ENCODE peak calls at places on chromosomes 12 and 14, in six cellular contexts. M is brain microvascular endothelial cell, C is HCT116, A is upper lobe of right lung, V is ascending aorta, B is heart left ventricle. O is an unnamed sample.

GRCh38 chr12:4962539-4963486 is 53.1 kb downstream of the KCNA1 start:
- DNase-seq in M (peak; percentile 4), C (no peak), A (no peak), V (no peak), B (no peak), O (no peak)

GRCh38 chr12:105748806-105749600 is 389.8 kb downstream of the NUAK1 start:
- DNase-seq in M (peak; percentile 76), C (no peak), A (no peak), V (peak; percentile 89), B (peak; percentile 63), O (peak; percentile 49)

GRCh38 chr12:6606331-6607131 is 648 bp downstream of the CHD4 start:
- DNase-seq in M (no peak), C (no peak), A (peak; percentile 88), V (peak; percentile 86), B (peak; percentile 89), O (no peak)

GRCh38 chr14:91389173-91389572 is 28.4 kb downstream of the CCDC88C start:
- DNase-seq in M (no peak), C (no peak), A (no peak), V (no peak), B (no peak), O (no peak)

GRCh38 chr14:103931422-103931821 is 3.2 kb downstream of the TDRD9 start:
- DNase-seq in M (no peak), C (no peak), A (no peak), V (no peak), B (no peak), O (no peak)

GRCh38 chr12:46153267-46153872 is 115.5 kb downstream of the SLC38A1 start:
- DNase-seq in M (no peak), C (peak; percentile 18), A (no peak), V (no peak), B (no peak), O (no peak)

GRCh38 chr12:49921936-49922335 is 18.2 kb upstream of the FAIM2 start:
- DNase-seq in M (no peak), C (no peak), A (peak; percentile 54), V (peak; percentile 35), B (no peak), O (no peak)

GRCh38 chr14:100790785-100791667 is 34.9 kb upstream of the MEG3 start:
- DNase-seq in M (no peak), C (no peak), A (no peak), V (no peak), B (peak; percentile 11), O (no peak)

GRCh38 chr12:11482955-11483354 is 87.6 kb upstream of the PRB2 start:
- DNase-seq in M (peak; percentile 69), C (no peak), A (no peak), V (no peak), B (no peak), O (no peak)

GRCh38 chr12:120402217-120402616 is 33.3 kb upstream of the MSI1 start:
- DNase-seq in M (no peak), C (no peak), A (no peak), V (no peak), B (no peak), O (no peak)

GRCh38 chr12:119544780-119545625 is 48.6 kb upstream of the TMEM233 start:
- DNase-seq in M (peak; percentile 68), C (peak; percentile 61), A (no peak), V (peak; percentile 65), B (peak; percentile 55), O (peak; percentile 49)

GRCh38 chr12:82047480-82047879 is 288.3 kb upstream of the PPFIA2 start:
- DNase-seq in M (no peak), C (no peak), A (no peak), V (no peak), B (no peak), O (no peak)

GRCh38 chr14:104938960-104939359 is 14.3 kb downstream of the PLD4 start:
- DNase-seq in M (no peak), C (no peak), A (no peak), V (no peak), B (no peak), O (no peak)

GRCh38 chr14:22641851-22642250 is 2.3 kb downstream of the OR6J1 start:
- DNase-seq in M (no peak), C (no peak), A (no peak), V (no peak), B (no peak), O (no peak)

GRCh38 chr12:45425426-45425825 is 209.5 kb downstream of the ANO6 start:
- DNase-seq in M (peak; percentile 11), C (no peak), A (no peak), V (no peak), B (no peak), O (peak; percentile 27)

GRCh38 chr12:5201554-5202243 is 158.0 kb downstream of the KCNA5 start:
- DNase-seq in M (no peak), C (no peak), A (no peak), V (no peak), B (peak; percentile 54), O (no peak)

GRCh38 chr12:26642361-26642760 is 190.6 kb downstream of the ITPR2 start:
- DNase-seq in M (no peak), C (no peak), A (no peak), V (no peak), B (no peak), O (no peak)
- H3K27ac ChIP-seq in M (no peak overlapping the region), C (no peak overlapping the region), A (no peak overlapping the region), V (no peak overlapping the region), B (no peak overlapping the region), O (no peak overlapping the region)

DNA sequence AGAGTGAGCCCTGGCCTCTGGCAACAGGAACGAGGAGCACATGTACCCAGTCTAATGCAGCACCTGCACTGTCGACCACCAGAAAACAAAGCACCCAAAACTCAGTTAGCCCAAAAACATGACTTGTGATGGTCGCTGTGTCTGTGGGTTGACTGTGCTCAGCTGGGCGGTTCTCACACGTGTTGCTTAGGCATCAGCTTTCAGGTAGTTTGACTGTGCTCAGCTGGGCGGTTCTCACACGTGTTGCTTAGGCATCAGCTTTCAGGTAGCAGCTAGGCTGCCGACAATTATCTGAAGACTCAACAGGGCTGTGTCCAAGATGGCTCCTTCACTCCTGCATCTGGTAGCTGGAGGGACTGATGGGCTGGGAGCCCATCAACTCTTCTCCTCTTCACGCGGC is 1.2 kb upstream of the LRCOL1 start:
- DNase-seq in M (no peak), C (no peak), A (no peak), V (no peak), B (no peak), O (no peak)
- H3K27me3 ChIP-seq in M (peaks cover 28% of the 10 kb centered on the region), C (no peaks in the 10 kb centered on the region), A (peaks cover 34% of the 10 kb centered on the region), V (peaks cover 13% of the 10 kb centered on the region), B (peaks cover 49% of the 10 kb centered on the region), O (peaks cover 42% of the 10 kb centered on the region)

GRCh38 chr12:16163891-16164290 is 113.6 kb downstream of the SLC15A5 start:
- DNase-seq in M (no peak), C (no peak), A (no peak), V (no peak), B (no peak), O (no peak)
- H3K4me3 ChIP-seq in M (no peak overlapping the region), C (no peak overlapping the region), A (no peak overlapping the region), V (no peak overlapping the region), B (no peak overlapping the region), O (no peak overlapping the region)

GRCh38 chr14:96145116-96145864 is 59.3 kb upstream of the BDKRB2 start:
- DNase-seq in M (peak; percentile 58), C (no peak), A (no peak), V (no peak), B (no peak), O (peak; percentile 69)
- H3K27ac ChIP-seq in M (peak overlapping the region; percentile 92), C (no peak overlapping the region), A (peak overlapping the region; percentile 30), V (peak overlapping the region; percentile 3), B (no peak overlapping the region), O (peak overlapping the region; percentile 91)

GRCh38 chr12:57631566-57632368 is 1.2 kb downstream of the B4GALNT1 start:
- DNase-seq in M (no peak), C (no peak), A (no peak), V (no peak), B (no peak), O (no peak)
- H3K27me3 ChIP-seq in M (peaks cover 15% of the 10 kb centered on the region), C (no peaks in the 10 kb centered on the region), A (peaks cover 74% of the 10 kb centered on the region), V (no peaks in the 10 kb centered on the region), B (peaks cover 85% of the 10 kb centered on the region), O (peaks cover 43% of the 10 kb centered on the region)

GRCh38 chr14:92645841-92646478 is 102.5 kb downstream of the LGMN start:
- DNase-seq in M (no peak), C (no peak), A (no peak), V (no peak), B (no peak), O (peak; percentile 59)
- H3K4me3 ChIP-seq in M (no peak overlapping the region), C (no peak overlapping the region), A (no peak overlapping the region), V (no peak overlapping the region), B (no peak overlapping the region), O (no peak overlapping the region)

DNA sequence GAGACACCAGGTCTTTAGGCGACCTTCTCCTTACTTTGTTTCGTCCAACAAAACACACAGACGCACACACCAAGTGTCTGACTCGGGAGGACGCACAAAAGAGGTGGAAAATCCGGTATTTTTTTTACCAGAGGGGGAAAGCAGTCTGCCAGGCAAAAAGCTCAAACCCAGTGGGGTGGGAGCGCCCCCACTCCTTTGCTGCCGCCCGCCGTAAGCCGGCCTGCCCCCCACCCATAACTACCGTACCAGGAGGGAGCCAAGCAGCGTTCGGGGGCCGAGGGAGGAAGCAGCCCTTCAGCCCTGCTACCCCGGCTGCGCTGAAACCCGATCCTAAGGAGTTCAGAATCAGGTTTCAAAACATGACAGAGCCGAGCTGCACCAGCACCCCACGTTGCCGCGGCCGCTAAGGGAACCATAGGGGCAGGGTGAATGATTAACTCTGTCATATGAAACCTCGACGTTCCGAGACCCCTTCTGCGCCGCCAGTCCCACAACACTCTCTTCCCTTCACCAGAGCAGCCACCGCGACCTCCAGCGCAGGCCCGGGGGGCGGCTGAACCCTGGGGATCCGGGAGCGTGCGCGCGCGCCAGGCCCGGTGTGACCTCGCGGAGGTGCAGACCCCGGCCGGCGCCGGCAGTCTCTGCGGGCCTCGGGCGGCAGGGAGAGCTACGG is 1.9 kb downstream of the SIX4 start:
- DNase-seq in M (peak; percentile 48), C (no peak), A (peak; percentile 65), V (no peak), B (no peak), O (no peak)
- H3K27ac ChIP-seq in M (peak overlapping the region; percentile 20), C (peak overlapping the region; percentile 88), A (no peak overlapping the region), V (peak overlapping the region; percentile 77), B (no peak overlapping the region), O (peak overlapping the region; percentile 84)

GRCh38 chr14:60637138-60637489 is 12.2 kb downstream of the SIX1 start:
- DNase-seq in M (no peak), C (no peak), A (no peak), V (no peak), B (no peak), O (no peak)

GRCh38 chr14:60641722-60642269 is 7.5 kb downstream of the SIX1 start:
- DNase-seq in M (no peak), C (no peak), A (no peak), V (no peak), B (no peak), O (no peak)

GRCh38 chr14:60640859-60641721 is 8.2 kb downstream of the SIX1 start:
- DNase-seq in M (no peak), C (no peak), A (no peak), V (no peak), B (no peak), O (no peak)

GRCh38 chr14:60637490-60638452 is 11.5 kb downstream of the SIX1 start:
- DNase-seq in M (peak; percentile 52), C (no peak), A (no peak), V (no peak), B (no peak), O (no peak)

GRCh38 chr14:60639677-60640076 is 9.6 kb downstream of the SIX1 start:
- DNase-seq in M (no peak), C (no peak), A (no peak), V (no peak), B (no peak), O (no peak)
- H3K27me3 ChIP-seq in M (no peaks in the 10 kb centered on the region), C (no peaks in the 10 kb centered on the region), A (peaks cover 91% of the 10 kb centered on the region), V (peaks cover 22% of the 10 kb centered on the region), B (peaks cover 95% of the 10 kb centered on the region), O (no peaks in the 10 kb centered on the region)